ENCODE peak calls at places on chromosomes 3 and 15, in nine cellular contexts. D, V, W, Q, S, M, N, Y and O are unnamed samples.

GRCh38 chr3:36894924-36895323 is 49.9 kb downstream of the TRANK1 start:
- DNase-seq in D (no peak), V (no peak), W (no peak), Q (no peak), S (no peak), M (no peak), N (no peak), Y (no peak), O (no peak)

GRCh38 chr3:99869621-99870020 is 52.0 kb downstream of the CMSS1 start:
- DNase-seq in D (no peak), V (no peak), W (no peak), Q (no peak), S (no peak), M (no peak), N (no peak), Y (no peak), O (no peak)

GRCh38 chr3:45988804-45989203 is 6.8 kb downstream of the FYCO1 start:
- DNase-seq in D (peak), V (no peak), W (no peak), Q (no peak), S (peak), M (no peak), N (no peak), Y (no peak), O (no peak)

GRCh38 chr3:85781806-85782205 is 823.0 kb downstream of the CADM2 start:
- DNase-seq in D (no peak), V (no peak), W (no peak), Q (no peak), S (no peak), M (no peak), N (no peak), Y (no peak), O (no peak)

GRCh38 chr3:148707596-148708386 is 10.1 kb downstream of the AGTR1 start:
- DNase-seq in D (no peak), V (no peak), W (no peak), Q (no peak), S (no peak), M (no peak), N (no peak), Y (no peak), O (no peak)

GRCh38 chr3:9916346-9916733 is 558 bp upstream of the IL17RC start:
- DNase-seq in D (no peak), V (no peak), W (no peak), Q (no peak), S (peak), M (no peak), N (no peak), Y (no peak), O (no peak)

GRCh38 chr3:187186801-187187421 is 10.4 kb upstream of the RTP1 start:
- DNase-seq in D (peak), V (no peak), W (no peak), Q (no peak), S (peak), M (no peak), N (no peak), Y (peak), O (no peak)

GRCh38 chr15:74958320-74958907 is 1.8 kb upstream of the RPP25 start:
- DNase-seq in D (peak), V (no peak), W (no peak), Q (no peak), S (peak), M (peak), N (no peak), Y (peak), O (peak)

GRCh38 chr3:143507735-143508580 is 340.3 kb downstream of the SLC9A9 start:
- DNase-seq in D (no peak), V (no peak), W (no peak), Q (no peak), S (peak), M (no peak), N (no peak), Y (no peak), O (no peak)

GRCh38 chr3:146241523-146242240 is 9.2 kb downstream of the PLSCR4 start:
- DNase-seq in D (no peak), V (no peak), W (no peak), Q (no peak), S (peak), M (no peak), N (no peak), Y (no peak), O (no peak)

GRCh38 chr15:40032125-40032839 is 6.7 kb downstream of the SRP14 start:
- DNase-seq in D (no peak), V (no peak), W (no peak), Q (no peak), S (no peak), M (no peak), N (no peak), Y (no peak), O (no peak)

GRCh38 chr15:84987949-84988624 is 6.4 kb downstream of the PDE8A start:
- DNase-seq in D (no peak), V (no peak), W (no peak), Q (no peak), S (no peak), M (no peak), N (no peak), Y (no peak), O (no peak)

GRCh38 chr3:146865175-146865755 is 260.1 kb upstream of the PLSCR5 start:
- DNase-seq in D (no peak), V (no peak), W (no peak), Q (no peak), S (no peak), M (no peak), N (no peak), Y (no peak), O (no peak)

GRCh38 chr3:23128655-23129054 is 74.5 kb upstream of the UBE2E2 start:
- DNase-seq in D (no peak), V (no peak), W (no peak), Q (no peak), S (no peak), M (no peak), N (no peak), Y (no peak), O (no peak)

GRCh38 chr3:157075693-157076420 is 84.1 kb downstream of the CCNL1 start:
- DNase-seq in D (no peak), V (no peak), W (no peak), Q (no peak), S (peak), M (peak), N (no peak), Y (no peak), O (peak)

GRCh38 chr15:91225728-91226127 is 125.7 kb downstream of the SV2B start:
- DNase-seq in D (no peak), V (no peak), W (no peak), Q (no peak), S (no peak), M (no peak), N (no peak), Y (no peak), O (no peak)

GRCh38 chr3:17820704-17821103 is 78.3 kb upstream of the TBC1D5 start:
- DNase-seq in D (no peak), V (no peak), W (no peak), Q (no peak), S (no peak), M (no peak), N (no peak), Y (no peak), O (no peak)

GRCh38 chr15:81168680-81169079 is 28.0 kb upstream of the IL16 start:
- DNase-seq in D (no peak), V (no peak), W (no peak), Q (no peak), S (no peak), M (no peak), N (no peak), Y (no peak), O (no peak)

GRCh38 chr15:39530446-39531342 is 50.2 kb upstream of the THBS1 start:
- DNase-seq in D (no peak), V (no peak), W (no peak), Q (no peak), S (peak), M (no peak), N (no peak), Y (no peak), O (no peak)